ENCODE peak calls at places on chromosome 17, in four cellular contexts. One of them, this sample, is unnamed.

GRCh38 chr17:65696739-65697394 is 135.4 kb upstream of the AXIN2 start:
- DNase-seq in substantia nigra: no peak
- DNase-seq in mucosa of gallbladder: no peak
- DNase-seq in HT-29: no peak
- DNase-seq in this sample: no peak

GRCh38 chr17:82767041-82767754 is 15.3 kb downstream of the TBCD start:
- DNase-seq in substantia nigra: peak
- DNase-seq in mucosa of gallbladder: no peak
- DNase-seq in HT-29: peak
- DNase-seq in this sample: no peak

GRCh38 chr17:39739020-39739884 is 1.5 kb downstream of the GRB7 start:
- DNase-seq in substantia nigra: no peak
- DNase-seq in mucosa of gallbladder: peak
- DNase-seq in HT-29: peak
- DNase-seq in this sample: no peak

GRCh38 chr17:14321476-14321949 is 20.6 kb downstream of the HS3ST3B1 start:
- DNase-seq in substantia nigra: no peak
- DNase-seq in mucosa of gallbladder: no peak
- DNase-seq in HT-29: no peak
- DNase-seq in this sample: no peak

GRCh38 chr17:76481091-76481655 is 13.8 kb downstream of the AANAT start:
- DNase-seq in substantia nigra: peak
- DNase-seq in mucosa of gallbladder: peak
- DNase-seq in HT-29: no peak
- DNase-seq in this sample: no peak

GRCh38 chr17:78532922-78533640 is 44.1 kb downstream of the DNAH17 start:
- DNase-seq in substantia nigra: no peak
- DNase-seq in mucosa of gallbladder: no peak
- DNase-seq in HT-29: no peak
- DNase-seq in this sample: no peak

GRCh38 chr17:64009571-64010402 is 10.6 kb downstream of the ICAM2 start:
- DNase-seq in substantia nigra: no peak
- DNase-seq in mucosa of gallbladder: no peak
- DNase-seq in HT-29: no peak
- DNase-seq in this sample: no peak

GRCh38 chr17:35147313-35147982 is at the start of gene UNC45B:
- DNase-seq in substantia nigra: no peak
- DNase-seq in mucosa of gallbladder: no peak
- DNase-seq in HT-29: no peak
- DNase-seq in this sample: no peak